ENCODE peak calls at places on chromosomes 13 and 19, in five cellular contexts. Y, K, Q, V and G are unnamed samples. For H3K4me1, H3K27me3 and H3K36me3, the result is how much of the 10 kb centered on the place peaks cover.

GRCh38 chr19:8665468-8666213 is 33.0 kb downstream of the ACTL9 start:
- DNase-seq in K (no peak), V (no peak), Q (no peak), Y (no peak), G (no peak)

GRCh38 chr19:17687857-17688784 is at the start of gene UNC13A:
- DNase-seq in K (peak), V (no peak), Y (peak), Q (no peak), G (peak)

GRCh38 chr13:48194392-48194754 is 38.6 kb upstream of the ITM2B start:
- DNase-seq in Y (no peak), K (no peak), Q (no peak), V (no peak), G (no peak)

GRCh38 chr13:25116044-25116443 is 20.1 kb downstream of the PABPC3 start:
- DNase-seq in Q (no peak), K (no peak), V (no peak), Y (no peak), G (no peak)

GRCh38 chr13:72694314-72694713 is 33.1 kb downstream of the MZT1 start:
- DNase-seq in Y (no peak), Q (no peak), V (no peak), K (no peak), G (peak)

GRCh38 chr13:24627090-24627714 is 53.0 kb upstream of the ATP12A start:
- DNase-seq in K (peak), Q (no peak), V (peak), Y (no peak), G (no peak)

GRCh38 chr19:14544047-14544446 is 14.7 kb downstream of the TECR start:
- DNase-seq in Q (no peak), Y (no peak), V (no peak), K (no peak), G (no peak)

GRCh38 chr13:62473190-62473943 is 1057.7 kb upstream of the PCDH20 start:
- DNase-seq in V (no peak), K (no peak), Y (no peak), Q (no peak), G (no peak)

GRCh38 chr19:11238781-11239376 is 540 bp upstream of the ANGPTL8 start:
- DNase-seq in V (no peak), Y (no peak), K (no peak), Q (no peak), G (no peak)

GRCh38 chr19:47357788-47358680 is 8.9 kb downstream of the DHX34 start:
- DNase-seq in Q (no peak), K (no peak), V (no peak), Y (no peak), G (no peak)

GRCh38 chr13:59088716-59089115 is 1075.0 kb downstream of the DIAPH3 start:
- DNase-seq in V (no peak), K (no peak), Y (no peak), Q (no peak), G (no peak)

GRCh38 chr13:48678316-48678715 is 24.6 kb downstream of the CYSLTR2 start:
- DNase-seq in Q (no peak), Y (no peak), V (no peak), K (no peak), G (no peak)

GRCh38 chr13:112839347-112840105 is 129.5 kb upstream of the MCF2L start:
- DNase-seq in Y (no peak), V (no peak), K (no peak), Q (no peak), G (no peak)

GRCh38 chr13:85651440-85651839 is 147.8 kb downstream of the SLITRK6 start:
- DNase-seq in V (no peak), K (no peak), Q (no peak), Y (peak), G (no peak)

GRCh38 chr19:13040232-13040915 is 45.1 kb downstream of the NFIX start:
- DNase-seq in Q (no peak), V (no peak), Y (no peak), K (no peak), G (no peak)

GRCh38 chr19:17136026-17136425 is 60.4 kb downstream of the MYO9B start:
- DNase-seq in Q (no peak), Y (no peak), V (no peak), K (no peak), G (no peak)

GRCh38 chr13:21324793-21325192 is 134.3 kb downstream of the ZDHHC20 start:
- DNase-seq in Y (no peak), Q (no peak), V (no peak), K (no peak), G (no peak)

GRCh38 chr13:51761638-51762350 is 42.2 kb downstream of the DHRS12 start:
- DNase-seq in V (no peak), K (no peak), Y (no peak), Q (no peak), G (no peak)

GRCh38 chr19:50565984-50566903 is 2.0 kb downstream of the LRRC4B start:
- DNase-seq in V (no peak), Q (no peak), Y (no peak), K (no peak), G (no peak)

GRCh38 chr13:104487006-104487405 is 1420.8 kb upstream of the SLC10A2 start:
- DNase-seq in Q (no peak), Y (no peak), K (no peak), V (no peak), G (no peak)

GRCh38 chr13:50712469-50712868 is 131.0 kb downstream of the DLEU7 start:
- DNase-seq in K (no peak), V (no peak), Q (no peak), Y (no peak), G (no peak)

GRCh38 chr19:49651029-49651825 is 9.2 kb downstream of the SCAF1 start:
- DNase-seq in Y (peak), V (no peak), K (no peak), Q (no peak), G (no peak)

GRCh38 chr13:82655518-82655855 is 1226.8 kb downstream of the SLITRK1 start:
- DNase-seq in V (no peak), K (no peak), Q (no peak), Y (no peak), G (no peak)

GRCh38 chr13:35727881-35728280 is 251.4 kb upstream of the MAB21L1 start:
- DNase-seq in V (no peak), K (no peak), Y (no peak), Q (no peak), G (no peak)

GRCh38 chr13:75857291-75857690 is 221.2 kb downstream of the LMO7 start:
- DNase-seq in K (no peak), Q (no peak), V (no peak), Y (no peak), G (no peak)

GRCh38 chr19:34305221-34306058 is 51.1 kb downstream of the GARRE1 start:
- DNase-seq in Q (no peak), Y (no peak), V (no peak), K (no peak), G (no peak)

GRCh38 chr19:39557791-39558622 is 18.0 kb upstream of the EID2 start:
- DNase-seq in K (no peak), V (no peak), Q (no peak), Y (peak), G (no peak)

GRCh38 chr19:2475018-2475701 is 767 bp upstream of the GADD45B start:
- DNase-seq in Y (peak), K (no peak), V (no peak), Q (no peak), G (peak)

GRCh38 chr19:33487901-33488817 is 33.4 kb downstream of the PEPD start:
- DNase-seq in V (no peak), Q (no peak), Y (no peak), K (no peak), G (no peak)

GRCh38 chr13:44932171-44932849 is 57.0 kb downstream of the NUFIP1 start:
- DNase-seq in V (no peak), Q (no peak), K (no peak), Y (no peak), G (no peak)

GRCh38 chr19:30363073-30363472 is 9.1 kb upstream of the ZNF536 start:
- DNase-seq in Y (no peak), Q (no peak), V (no peak), K (no peak), G (no peak)

GRCh38 chr19:53877361-53877766 is 4.6 kb upstream of the PRKCG start:
- DNase-seq in Y (peak), Q (no peak), V (no peak), K (no peak), G (no peak)
- H3K4me1 ChIP-seq in Y (half or more), Q (under half), V (under half), K (under half), G (under half)

DNA sequence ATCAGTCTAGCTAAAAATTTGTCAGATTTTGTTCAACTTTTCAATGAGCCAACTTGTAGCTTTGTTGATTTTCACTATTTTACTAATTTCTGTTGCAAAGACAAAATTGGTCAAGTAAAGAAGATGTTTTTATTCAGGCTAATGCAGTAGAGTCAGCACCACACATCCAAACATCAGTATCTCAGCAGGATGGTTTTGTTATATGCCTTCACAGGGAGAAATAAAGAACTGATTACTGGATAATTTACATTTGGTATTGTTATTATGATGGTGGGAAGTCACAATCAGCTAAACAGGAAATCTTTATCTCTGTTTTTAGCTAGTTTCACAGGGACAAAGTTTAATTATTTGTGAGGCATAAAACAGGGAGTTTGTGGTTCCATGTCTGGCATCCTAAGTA is 713.4 kb downstream of the SLITRK5 start:
- DNase-seq in Y (no peak), V (no peak), Q (no peak), K (no peak), G (no peak)
- H3K27me3 ChIP-seq in Y (under half), V (under half), Q (under half), K (under half), G (under half)

DNA sequence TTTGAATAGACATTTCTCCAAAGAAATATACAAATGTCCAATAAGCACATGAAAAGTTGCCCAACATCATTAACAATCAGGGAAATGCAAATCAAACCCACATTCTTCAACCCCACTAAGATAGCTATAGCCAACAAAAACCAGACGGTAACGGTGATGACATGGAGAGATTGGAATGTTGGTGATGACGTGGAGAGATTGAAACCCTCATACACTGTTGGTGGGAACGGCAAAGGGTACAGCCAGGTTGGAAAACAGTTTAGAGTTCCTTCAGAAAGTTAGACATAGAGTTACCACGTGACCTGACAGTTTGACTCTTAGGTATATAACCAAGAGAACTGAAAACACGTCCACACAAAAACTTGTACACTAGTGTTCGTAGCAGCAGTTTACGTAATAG is 48.1 kb downstream of the TNFRSF19 start:
- DNase-seq in V (no peak), Y (no peak), Q (no peak), K (no peak), G (no peak)
- H3K36me3 ChIP-seq in V (under half), Y (under half), Q (under half), K (under half), G (under half)

GRCh38 chr13:40657307-40657706 is 9.1 kb downstream of the FOXO1 start:
- DNase-seq in Y (no peak), K (no peak), V (no peak), Q (no peak), G (no peak)
- H3K4me1 ChIP-seq in Y (half or more), K (under half), V (under half), Q (half or more), G (under half)

GRCh38 chr19:6590458-6591319 is at the start of gene CD70:
- DNase-seq in V (no peak), K (peak), Y (peak), Q (no peak), G (no peak)
- H3K27me3 ChIP-seq in V (under half), K (half or more), Y (under half), Q (under half), G (half or more)